ENCODE peak calls at places on chromosomes 6 and 20, in six cellular contexts. S is activated T-cell treated with anti-CD3 and anti-CD28 coated beads for 24 hours, J is adipocyte, A is activated gamma-delta T cell treated with Interleukin-2 at 50 U/mL for 16 hours, P is mesothelial cell of epicardium, N is hypothalamus. Q is an unnamed sample.
A peak's percentile ranks its signal among the peaks of the same experiment; 100 is the strongest.

GRCh38 chr6:18044108-18044783 is 56.8 kb upstream of the KIF13A start:
- DNase-seq in S (no peak), J (no peak), A (no peak), P (no peak), N (no peak), Q (peak; percentile 43)

GRCh38 chr20:6122111-6122872 is 538 bp downstream of the FERMT1 start:
- DNase-seq in S (no peak), J (peak; percentile 30), A (no peak), P (peak; percentile 47), N (no peak), Q (peak; percentile 40)

GRCh38 chr6:8539446-8539845 is 104.1 kb upstream of the SLC35B3 start:
- DNase-seq in S (no peak), J (peak; percentile 63), A (no peak), P (no peak), N (no peak), Q (peak; percentile 15)

GRCh38 chr6:44051516-44051915 is 75.7 kb downstream of the MRPL14 start:
- DNase-seq in S (no peak), J (peak; percentile 83), A (no peak), P (no peak), N (no peak), Q (peak; percentile 90)

GRCh38 chr20:52494244-52494643 is 302.7 kb upstream of the ZFP64 start:
- DNase-seq in S (peak; percentile 56), J (peak; percentile 78), A (peak; percentile 7), P (peak; percentile 42), N (no peak), Q (peak; percentile 95)

GRCh38 chr6:149347067-149347466 is 29.6 kb downstream of the TAB2 start:
- DNase-seq in S (no peak), J (no peak), A (no peak), P (no peak), N (no peak), Q (peak; percentile 43)

GRCh38 chr20:32555584-32555983 is 29.5 kb downstream of the NOL4L start:
- DNase-seq in S (no peak), J (no peak), A (no peak), P (no peak), N (no peak), Q (no peak)

GRCh38 chr6:16761469-16762264 is 407 bp upstream of the ATXN1 start:
- DNase-seq in S (peak; percentile 67), J (peak; percentile 95), A (peak; percentile 74), P (peak; percentile 80), N (peak; percentile 70), Q (peak; percentile 94)

GRCh38 chr6:168127384-168127868 is 48.4 kb upstream of the FRMD1 start:
- DNase-seq in S (no peak), J (no peak), A (no peak), P (no peak), N (no peak), Q (no peak)

GRCh38 chr6:106820412-106820852 is 154.1 kb downstream of the CD24 start:
- DNase-seq in S (no peak), J (peak; percentile 11), A (no peak), P (no peak), N (no peak), Q (peak; percentile 55)

GRCh38 chr6:167645383-167645782 is 181.3 kb upstream of the AFDN start:
- DNase-seq in S (no peak), J (no peak), A (no peak), P (no peak), N (no peak), Q (no peak)

GRCh38 chr6:5082487-5083306 is 2.4 kb upstream of the PPP1R3G start:
- DNase-seq in S (no peak), J (peak; percentile 89), A (no peak), P (no peak), N (no peak), Q (peak; percentile 98)

GRCh38 chr20:3658708-3659491 is 4.3 kb downstream of the GFRA4 start:
- DNase-seq in S (no peak), J (no peak), A (no peak), P (peak; percentile 27), N (no peak), Q (no peak)

GRCh38 chr6:64774881-64775280 is 932.1 kb downstream of the EYS start:
- DNase-seq in S (no peak), J (no peak), A (no peak), P (no peak), N (no peak), Q (no peak)

GRCh38 chr20:9286501-9286900 is 217.6 kb downstream of the PLCB4 start:
- DNase-seq in S (no peak), J (no peak), A (no peak), P (no peak), N (no peak), Q (peak; percentile 51)

GRCh38 chr6:24493945-24494725 is 634 bp upstream of the ALDH5A1 start:
- DNase-seq in S (no peak), J (no peak), A (no peak), P (no peak), N (no peak), Q (no peak)

GRCh38 chr20:38229376-38230252 is 30.9 kb downstream of the KIAA1755 start:
- DNase-seq in S (no peak), J (peak; percentile 74), A (no peak), P (no peak), N (no peak), Q (peak; percentile 55)

GRCh38 chr6:168706471-168707177 is 265.6 kb downstream of the SMOC2 start:
- DNase-seq in S (no peak), J (no peak), A (no peak), P (no peak), N (no peak), Q (no peak)

GRCh38 chr6:36266913-36267644 is 2.8 kb upstream of the PNPLA1 start:
- DNase-seq in S (no peak), J (no peak), A (no peak), P (no peak), N (no peak), Q (no peak)

GRCh38 chr6:37244430-37245310 is 12.9 kb upstream of the TBC1D22B start:
- DNase-seq in S (no peak), J (peak; percentile 99), A (no peak), P (no peak), N (no peak), Q (peak; percentile 100)

GRCh38 chr6:15023448-15023847 is 222.4 kb upstream of the JARID2 start:
- DNase-seq in S (peak; percentile 60), J (no peak), A (no peak), P (no peak), N (no peak), Q (no peak)

GRCh38 chr20:3980260-3981131 is 34.9 kb downstream of the RNF24 start:
- DNase-seq in S (peak; percentile 20), J (peak; percentile 73), A (no peak), P (no peak), N (no peak), Q (peak; percentile 62)

GRCh38 chr20:45798935-45799642 is 7.3 kb downstream of the DNTTIP1 start:
- DNase-seq in S (peak; percentile 54), J (peak; percentile 78), A (peak; percentile 64), P (no peak), N (peak; percentile 5), Q (peak; percentile 64)

GRCh38 chr6:105771313-105771970 is 314.7 kb upstream of the PRDM1 start:
- DNase-seq in S (no peak), J (no peak), A (no peak), P (no peak), N (no peak), Q (peak; percentile 52)

GRCh38 chr6:162856885-162857284 is 129.1 kb downstream of the PACRG start:
- DNase-seq in S (no peak), J (peak; percentile 90), A (no peak), P (no peak), N (peak; percentile 82), Q (peak; percentile 75)

GRCh38 chr6:158879180-158879579 is 60.0 kb upstream of the EZR start:
- DNase-seq in S (peak; percentile 48), J (no peak), A (no peak), P (no peak), N (no peak), Q (peak; percentile 67)

GRCh38 chr6:139711714-139712585 is 337.5 kb upstream of the CITED2 start:
- DNase-seq in S (no peak), J (peak; percentile 57), A (no peak), P (no peak), N (no peak), Q (peak; percentile 66)

GRCh38 chr6:89385156-89385667 is 26.9 kb downstream of the RRAGD start:
- DNase-seq in S (no peak), J (no peak), A (no peak), P (no peak), N (no peak), Q (peak; percentile 2)

GRCh38 chr6:150008588-150008987 is 16.7 kb downstream of the RAET1L start:
- DNase-seq in S (no peak), J (no peak), A (no peak), P (no peak), N (no peak), Q (peak; percentile 7)

Q was measured in EH.